ENCODE peak calls at places on chromosomes 6 and 20, in seven cellular contexts. L is HTR-8/SVneo, Z is neuronal stem cell, E is heart left ventricle, K is adipocyte, I is SW480, H is H7. M is an unnamed sample.
A peak's percentile ranks its signal among the peaks of the same experiment; 100 is the strongest.

GRCh38 chr6:77457720-77458349 is 5.5 kb downstream of the HTR1B start:
- DNase-seq in L (peak; percentile 60), K (peak; percentile 97), I (peak; percentile 30), E (peak; percentile 71), Z (peak; percentile 73), H (peak; percentile 70), M (peak; percentile 81)

GRCh38 chr20:10466325-10466724 is 31.2 kb downstream of the SLX4IP start:
- DNase-seq in E (no peak), Z (peak; percentile 82), H (peak; percentile 21), L (no peak), K (no peak), I (no peak), M (peak; percentile 77)

GRCh38 chr6:2868637-2869379 is 27.1 kb upstream of the SERPINB1 start:
- DNase-seq in Z (no peak), H (no peak), I (no peak), E (no peak), K (no peak), L (no peak), M (no peak)

GRCh38 chr6:75349262-75349984 is 64.8 kb upstream of the TMEM30A start:
- DNase-seq in I (no peak), H (peak; percentile 68), E (peak; percentile 46), Z (peak; percentile 68), L (peak; percentile 22), K (peak; percentile 41), M (peak; percentile 73)

GRCh38 chr6:136958168-136958567 is 36.1 kb downstream of the SLC35D3 start:
- DNase-seq in I (no peak), H (peak; percentile 32), L (no peak), E (no peak), Z (no peak), K (no peak), M (peak; percentile 23)

GRCh38 chr20:17530716-17531536 is at the start of gene BFSP1:
- DNase-seq in Z (peak; percentile 95), L (peak; percentile 48), E (peak; percentile 61), H (peak; percentile 87), K (peak; percentile 79), I (peak; percentile 83), M (peak; percentile 73)

GRCh38 chr20:25991051-25991755 is 294.6 kb upstream of the ZNF337 start:
- DNase-seq in H (no peak), E (no peak), K (no peak), I (no peak), Z (no peak), L (no peak), M (no peak)

GRCh38 chr6:166579234-166579575 is 7.3 kb downstream of the RAMACL start:
- DNase-seq in Z (no peak), L (no peak), H (no peak), E (no peak), K (no peak), I (no peak), M (no peak)

GRCh38 chr20:47454298-47455132 is 47.2 kb upstream of the NCOA3 start:
- DNase-seq in H (no peak), E (no peak), K (no peak), Z (no peak), L (no peak), I (no peak), M (no peak)

GRCh38 chr20:37263686-37264085 is 2.1 kb upstream of the GHRH start:
- DNase-seq in L (no peak), I (no peak), E (no peak), Z (no peak), H (no peak), K (no peak), M (no peak)

GRCh38 chr20:21505810-21506530 is 7.9 kb downstream of the NKX2-2 start:
- DNase-seq in K (peak; percentile 61), Z (peak; percentile 73), E (no peak), L (no peak), H (peak; percentile 96), I (peak; percentile 44), M (peak; percentile 79)

GRCh38 chr6:104633125-104633524 is 226.6 kb downstream of the HACE1 start:
- DNase-seq in E (no peak), Z (no peak), H (no peak), L (no peak), K (no peak), I (no peak), M (no peak)

GRCh38 chr6:165726915-165727314 is 63.9 kb upstream of the PDE10A start:
- DNase-seq in H (peak; percentile 58), L (no peak), E (peak; percentile 41), Z (no peak), I (no peak), K (no peak), M (no peak)

GRCh38 chr20:35307666-35308653 is 15.7 kb upstream of the FAM83C start:
- DNase-seq in E (peak; percentile 85), Z (no peak), K (peak; percentile 39), I (peak; percentile 47), L (no peak), H (no peak), M (no peak)

GRCh38 chr6:155505560-155505959 is 49.9 kb upstream of the NOX3 start:
- DNase-seq in H (no peak), E (no peak), Z (no peak), K (peak; percentile 21), I (no peak), L (no peak), M (no peak)

GRCh38 chr20:62337558-62338293 is 29.4 kb downstream of the LAMA5 start:
- DNase-seq in H (no peak), L (no peak), E (peak; percentile 17), K (no peak), I (no peak), Z (no peak), M (no peak)

GRCh38 chr20:3483784-3484183 is 13.0 kb downstream of the ATRN start:
- DNase-seq in E (no peak), Z (no peak), K (peak; percentile 19), L (no peak), I (no peak), H (no peak), M (no peak)

GRCh38 chr6:89501239-89501638 is 68.3 kb downstream of the ANKRD6 start:
- DNase-seq in Z (peak; percentile 68), E (no peak), K (peak; percentile 75), H (peak; percentile 46), I (no peak), L (no peak), M (peak; percentile 37)

M was measured in NCI-H82.